ENCODE peak calls at places on chromosomes 1 and 21, in six cellular contexts. C, R, X, Q, D and J are unnamed samples.

GRCh38 chr1:192904438-192904895 is 95.6 kb downstream of the RGS2 start:
- DNase-seq in C (no peak), D (peak; percentile 61), X (no peak), Q (no peak), R (no peak), J (peak; percentile 54)

GRCh38 chr1:88973520-88974137 is 18.8 kb downstream of the KYAT3 start:
- DNase-seq in C (no peak), Q (no peak), R (no peak), D (peak; percentile 37), X (no peak), J (no peak)

GRCh38 chr1:29121516-29121937 is 2.2 kb downstream of the TMEM200B start:
- DNase-seq in X (no peak), Q (peak; percentile 74), D (no peak), R (peak; percentile 10), C (peak; percentile 81), J (no peak)

GRCh38 chr1:184556665-184557064 is 169.8 kb downstream of the C1orf21 start:
- DNase-seq in X (no peak), R (no peak), Q (no peak), D (no peak), C (no peak), J (no peak)

GRCh38 chr1:106876384-106876783 is 180.1 kb upstream of the PRMT6 start:
- DNase-seq in R (no peak), Q (no peak), C (no peak), X (no peak), D (no peak), J (no peak)

GRCh38 chr1:244821134-244821533 is 14.3 kb upstream of the COX20 start:
- DNase-seq in X (no peak), R (no peak), Q (no peak), D (no peak), C (no peak), J (no peak)

GRCh38 chr1:247241687-247242086 is 14.2 kb upstream of the VN1R5 start:
- DNase-seq in C (no peak), Q (no peak), R (no peak), D (no peak), X (no peak), J (no peak)

GRCh38 chr1:170168263-170168662 is 22.5 kb downstream of the NTMT2 start:
- DNase-seq in R (no peak), X (no peak), C (no peak), D (peak; percentile 29), Q (no peak), J (peak; percentile 21)

GRCh38 chr1:229623225-229623624 is 2.7 kb downstream of the TAF5L start:
- DNase-seq in R (no peak), Q (no peak), D (no peak), X (no peak), C (no peak), J (no peak)

GRCh38 chr21:14675774-14676530 is 129.8 kb upstream of the SAMSN1 start:
- DNase-seq in Q (no peak), R (no peak), C (no peak), D (no peak), X (no peak), J (no peak)

GRCh38 chr1:27141266-27142003 is 13.5 kb downstream of the SLC9A1 start:
- DNase-seq in C (peak; percentile 85), Q (no peak), X (peak; percentile 75), R (peak; percentile 68), D (no peak), J (no peak)

GRCh38 chr1:67687649-67688048 is 2.6 kb downstream of the GADD45A start:
- DNase-seq in D (peak; percentile 71), Q (no peak), X (no peak), C (no peak), R (no peak), J (no peak)

GRCh38 chr1:97160796-97161195 is 439.2 kb downstream of the PTBP2 start:
- DNase-seq in X (no peak), D (no peak), R (no peak), C (no peak), Q (no peak), J (no peak)

GRCh38 chr1:163570061-163570460 is 248.3 kb downstream of the NUF2 start:
- DNase-seq in X (no peak), C (no peak), D (no peak), R (no peak), Q (no peak), J (no peak)

GRCh38 chr1:21261551-21262281 is 28.5 kb downstream of the ECE1 start:
- DNase-seq in X (peak; percentile 59), R (peak; percentile 53), C (peak; percentile 95), D (peak; percentile 96), Q (no peak), J (peak; percentile 89)

GRCh38 chr1:246907472-246907871 is 24.3 kb downstream of the AHCTF1 start:
- DNase-seq in Q (no peak), C (no peak), R (peak; percentile 20), X (no peak), D (peak; percentile 47), J (no peak)

GRCh38 chr1:110337704-110338199 is 1.4 kb upstream of the RBM15 start:
- DNase-seq in X (peak; percentile 76), Q (peak; percentile 59), D (no peak), C (peak; percentile 89), R (peak; percentile 68), J (no peak)

GRCh38 chr1:38198099-38198498 is 151.5 kb upstream of the POU3F1 start:
- DNase-seq in X (no peak), R (no peak), C (no peak), D (no peak), Q (no peak), J (no peak)

GRCh38 chr1:63051886-63052285 is 268.0 kb downstream of the ATG4C start:
- DNase-seq in C (no peak), X (no peak), Q (no peak), R (no peak), D (no peak), J (no peak)

GRCh38 chr1:40258445-40258769 is 371 bp downstream of the ZMPSTE24 start:
- DNase-seq in X (no peak), Q (no peak), D (no peak), R (no peak), C (no peak), J (no peak)

GRCh38 chr21:37006243-37006520 is 320 bp upstream of the RIPPLY3 start:
- DNase-seq in C (no peak), D (no peak), R (no peak), X (no peak), Q (no peak), J (no peak)

GRCh38 chr1:19456915-19457554 is 28.3 kb downstream of the CAPZB start:
- DNase-seq in Q (no peak), D (no peak), R (no peak), X (no peak), C (no peak), J (no peak)

GRCh38 chr1:116569776-116570357 is 959 bp downstream of the CD58 start:
- DNase-seq in C (peak; percentile 79), D (no peak), Q (peak; percentile 42), X (peak; percentile 73), R (peak; percentile 80), J (no peak)

GRCh38 chr1:159869173-159869572 is 6.7 kb upstream of the VSIG8 start:
- DNase-seq in R (peak; percentile 45), X (no peak), Q (no peak), C (no peak), D (peak; percentile 68), J (no peak)

GRCh38 chr21:38760017-38760761 is 45.5 kb upstream of the ETS2 start:
- DNase-seq in X (no peak), D (no peak), Q (no peak), C (no peak), R (no peak), J (no peak)

GRCh38 chr1:47575855-47576757 is 138.3 kb downstream of the FOXD2 start:
- DNase-seq in D (peak; percentile 78), C (no peak), X (no peak), Q (no peak), R (no peak), J (peak; percentile 58)

GRCh38 chr1:25692560-25692959 is 76.0 kb downstream of the MAN1C1 start:
- DNase-seq in Q (no peak), R (no peak), X (no peak), D (no peak), C (no peak), J (no peak)
- TF ChIP-seq CTCF in Q (no peak), R (peak; percentile 33), X (peak; percentile 29), D (peak; percentile 58), C (peak; percentile 24), J (peak; percentile 42)

GRCh38 chr1:7049913-7050625 is 264.8 kb downstream of the CAMTA1 start:
- DNase-seq in R (no peak), X (no peak), D (no peak), C (no peak), Q (no peak), J (no peak)
- TF ChIP-seq CTCF in R (no peak), X (no peak), D (no peak), C (no peak), Q (no peak), J (no peak)

DNA sequence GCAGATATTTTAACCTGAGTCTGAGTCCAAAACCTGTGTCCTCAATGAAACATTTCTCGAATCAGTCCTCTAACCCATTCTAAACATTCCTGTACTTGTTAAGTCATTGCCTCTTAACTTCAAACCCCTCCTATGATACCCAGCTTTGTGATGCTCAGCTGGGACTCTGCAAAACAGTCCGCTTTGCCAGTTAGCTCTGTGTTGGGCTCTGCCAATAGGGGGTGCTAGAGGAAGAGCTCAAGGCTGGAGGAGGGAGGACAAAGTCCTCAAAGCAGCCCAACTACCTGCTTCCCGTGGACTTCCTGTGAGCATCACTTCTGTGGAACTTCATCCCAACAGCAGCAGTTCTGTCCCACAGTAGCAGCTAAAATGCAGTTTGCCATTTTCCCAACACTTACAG is 38.1 kb upstream of the SYT14 start:
- DNase-seq in C (no peak), D (no peak), Q (no peak), R (no peak), X (no peak), J (no peak)
- TF ChIP-seq CTCF in C (no peak), D (peak; percentile 71), Q (no peak), R (no peak), X (no peak), J (no peak)

GRCh38 chr1:112060266-112060665 is 70.8 kb upstream of the KCND3 start:
- DNase-seq in D (no peak), C (no peak), R (no peak), Q (no peak), X (no peak), J (no peak)

GRCh38 chr1:112056354-112056753 is 66.9 kb upstream of the KCND3 start:
- DNase-seq in Q (no peak), D (no peak), X (no peak), R (no peak), C (no peak), J (no peak)

GRCh38 chr1:112061056-112061455 is 71.6 kb upstream of the KCND3 start:
- DNase-seq in Q (no peak), X (no peak), D (no peak), R (no peak), C (no peak), J (no peak)

GRCh38 chr1:112057736-112058135 is 68.3 kb upstream of the KCND3 start:
- DNase-seq in C (no peak), R (no peak), D (no peak), X (no peak), Q (no peak), J (no peak)

DNA sequence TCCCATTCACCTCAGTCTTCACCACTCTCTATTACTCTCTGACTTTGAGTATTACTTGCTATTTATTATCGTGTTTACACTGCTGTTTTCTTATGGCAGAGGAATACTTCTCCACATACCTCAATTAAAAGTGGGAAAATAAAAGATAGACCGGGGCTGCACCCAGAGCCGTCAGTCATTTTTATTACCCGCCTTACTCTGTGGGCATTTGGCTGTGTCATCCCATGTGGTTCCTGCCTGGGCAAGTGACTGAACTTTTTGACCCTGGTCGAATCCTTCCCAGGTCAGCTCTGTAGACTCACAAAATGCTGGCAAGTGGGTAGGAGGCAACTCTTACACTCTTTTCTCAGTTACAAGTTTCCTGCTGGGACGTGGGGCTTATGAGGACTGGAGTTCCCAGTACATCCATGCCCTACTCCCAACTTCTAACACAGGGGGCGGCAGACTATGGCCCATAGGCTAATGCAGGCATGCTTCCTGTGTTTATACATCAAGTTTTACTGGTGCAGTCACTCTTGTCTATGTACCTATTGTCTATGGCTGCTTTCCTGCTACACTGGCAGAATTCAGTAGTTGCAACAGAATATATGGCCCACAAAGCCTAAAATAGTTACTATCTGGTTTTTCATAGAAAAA is 69.5 kb upstream of the KCND3 start:
- DNase-seq in X (no peak), D (no peak), Q (no peak), C (no peak), R (no peak), J (no peak)
- TF ChIP-seq CTCF in X (no peak), D (no peak), Q (no peak), C (no peak), R (no peak), J (no peak)